ENCODE peak calls at places on chromosome 5, in eight cellular contexts. X is upper lobe of right lung; I is H9; K is NCI-H1105; N is kidney epithelial cell; F is naive thymus-derived CD4-positive, alpha-beta T cell; Y is GM06990; A is posterior vena cava. H is an unnamed sample.

GRCh38 chr5:55603947-55604346 is 69.2 kb upstream of the PLPP1 start:
- DNase-seq in A (no peak), Y (no peak), F (no peak), X (no peak), K (no peak), N (no peak), I (no peak), H (no peak)

GRCh38 chr5:69166686-69167487 is at the start of gene CCNB1:
- DNase-seq in K (peak), N (peak), A (peak), X (peak), I (peak), F (peak), Y (peak), H (peak)

GRCh38 chr5:116507051-116507537 is 67.5 kb downstream of the SEMA6A start:
- DNase-seq in K (no peak), F (no peak), I (no peak), X (no peak), Y (no peak), N (no peak), A (no peak), H (no peak)

GRCh38 chr5:139638090-139638735 is 9.9 kb upstream of the CXXC5 start:
- DNase-seq in A (peak), N (no peak), Y (peak), X (peak), I (no peak), F (no peak), K (no peak), H (peak)

GRCh38 chr5:13412040-13412595 is 532.4 kb downstream of the DNAH5 start:
- DNase-seq in Y (no peak), K (peak), I (no peak), F (no peak), A (no peak), X (no peak), N (no peak), H (no peak)

GRCh38 chr5:150139334-150139733 is 16.3 kb downstream of the PDGFRB start:
- DNase-seq in N (peak), Y (no peak), X (no peak), K (no peak), I (no peak), F (no peak), A (no peak), H (peak)

GRCh38 chr5:150846651-150847333 is 471 bp downstream of the IRGM start:
- DNase-seq in N (peak), F (peak), I (peak), X (no peak), Y (peak), K (peak), A (no peak), H (peak)

GRCh38 chr5:62199792-62200716 is 106.0 kb upstream of the KIF2A start:
- DNase-seq in I (no peak), F (no peak), N (no peak), X (no peak), A (no peak), K (no peak), Y (no peak), H (no peak)

GRCh38 chr5:125558466-125558865 is 812.0 kb upstream of the ZNF608 start:
- DNase-seq in X (no peak), Y (no peak), K (no peak), F (no peak), A (no peak), N (no peak), I (no peak), H (no peak)